ENCODE peak calls at places on chromosomes 6 and 20, in four cellular contexts. P is astrocyte, W is lower lobe of right lung, N is body of pancreas. H is an unnamed sample. For H3K36me3, the result is how much of the 10 kb centered on the place peaks cover.

GRCh38 chr6:26743157-26743821 is 83.7 kb upstream of the ZNF322 start:
- DNase-seq in P (peak), W (no peak), N (no peak), H (no peak)

GRCh38 chr6:105204331-105204730 is 24.5 kb upstream of the POPDC3 start:
- DNase-seq in P (peak), W (no peak), N (no peak), H (no peak)

GRCh38 chr6:37624606-37625574 is 72.8 kb downstream of the MDGA1 start:
- DNase-seq in P (no peak), W (peak), N (peak), H (peak)

GRCh38 chr6:128068110-128068460 is 167.2 kb upstream of the THEMIS start:
- DNase-seq in P (no peak), W (no peak), N (no peak), H (no peak)

GRCh38 chr6:166907871-166908806 is 48.2 kb downstream of the RNASET2 start:
- DNase-seq in P (no peak), W (no peak), N (no peak), H (peak)

GRCh38 chr6:166007349-166008263 is 160.0 kb downstream of the TBXT start:
- DNase-seq in P (peak), W (no peak), N (peak), H (peak)

GRCh38 chr6:154169193-154169847 is 130.3 kb downstream of the OPRM1 start:
- DNase-seq in P (peak), W (peak), N (no peak), H (no peak)

GRCh38 chr20:38601216-38602184 is at the start of gene ARHGAP40:
- DNase-seq in P (peak), W (peak), N (no peak), H (no peak)

GRCh38 chr6:117414770-117415169 is 11.0 kb downstream of the ROS1 start:
- DNase-seq in P (peak), W (no peak), N (no peak), H (no peak)

GRCh38 chr6:150290429-150290828 is 78.4 kb upstream of the IYD start:
- DNase-seq in P (peak), W (no peak), N (no peak), H (no peak)

GRCh38 chr20:17928633-17929311 is 39.8 kb downstream of the SNX5 start:
- DNase-seq in P (no peak), W (peak), N (peak), H (no peak)

GRCh38 chr20:36849333-36850065 is 26.4 kb upstream of the TLDC2 start:
- DNase-seq in P (no peak), W (no peak), N (no peak), H (no peak)

GRCh38 chr20:7935027-7935551 is 5.2 kb downstream of the HAO1 start:
- DNase-seq in P (no peak), W (no peak), N (no peak), H (no peak)

GRCh38 chr20:63894358-63895201 is at the start of gene DNAJC5:
- DNase-seq in P (peak), W (peak), N (peak), H (peak)

GRCh38 chr6:116057766-116058165 is 2.9 kb downstream of the FRK start:
- DNase-seq in P (no peak), W (no peak), N (no peak), H (no peak)

GRCh38 chr6:79030511-79030910 is 47.5 kb downstream of the PHIP start:
- DNase-seq in P (no peak), W (no peak), N (no peak), H (no peak)

GRCh38 chr6:104705095-104705707 is 154.5 kb downstream of the HACE1 start:
- DNase-seq in P (peak), W (no peak), N (no peak), H (no peak)

GRCh38 chr20:62174021-62174804 is 8.6 kb upstream of the MTG2 start:
- DNase-seq in P (no peak), W (no peak), N (no peak), H (no peak)

GRCh38 chr20:62986257-62986807 is 20.4 kb downstream of the BHLHE23 start:
- DNase-seq in P (no peak), W (no peak), N (no peak), H (no peak)

GRCh38 chr6:10505529-10505928 is 15.6 kb upstream of the GCNT2 start:
- DNase-seq in P (no peak), W (no peak), N (no peak), H (no peak)

GRCh38 chr6:148616811-148617210 is 130.0 kb upstream of the UST start:
- DNase-seq in P (no peak), W (no peak), N (no peak), H (no peak)

GRCh38 chr6:44220913-44221290 is 2.5 kb upstream of the SLC29A1 start:
- DNase-seq in P (no peak), W (no peak), N (no peak), H (no peak)

GRCh38 chr6:119915971-119916370 is 566.4 kb upstream of the MAN1A1 start:
- DNase-seq in P (no peak), W (no peak), N (no peak), H (no peak)

GRCh38 chr20:21228511-21228910 is 74.6 kb upstream of the XRN2 start:
- DNase-seq in P (no peak), W (no peak), N (no peak), H (no peak)

GRCh38 chr6:137928286-137928685 is 61.2 kb downstream of the TNFAIP3 start:
- DNase-seq in P (no peak), W (peak), N (no peak), H (no peak)

GRCh38 chr6:166499350-166500163 is 86.9 kb downstream of the RAMACL start:
- DNase-seq in P (no peak), W (no peak), N (no peak), H (no peak)

GRCh38 chr20:37498066-37498702 is 22.9 kb upstream of the NNAT start:
- DNase-seq in P (no peak), W (no peak), N (no peak), H (no peak)

GRCh38 chr6:49736017-49736508 is 8.1 kb downstream of the CRISP3 start:
- DNase-seq in P (no peak), W (no peak), N (no peak), H (no peak)

GRCh38 chr6:132683543-132683942 is 24.6 kb upstream of the TAAR1 start:
- DNase-seq in P (peak), W (no peak), N (no peak), H (no peak)

GRCh38 chr6:154909821-154910220 is 85.3 kb upstream of the TIAM2 start:
- DNase-seq in P (peak), W (no peak), N (no peak), H (no peak)

GRCh38 chr6:70847091-70847490 is 109.8 kb downstream of the B3GAT2 start:
- DNase-seq in P (no peak), W (no peak), N (no peak), H (no peak)

GRCh38 chr6:107321793-107322192 is 137.6 kb downstream of the PDSS2 start:
- DNase-seq in P (peak), W (no peak), N (no peak), H (no peak)

GRCh38 chr6:170298688-170299087 is 7.8 kb upstream of the DLL1 start:
- DNase-seq in P (no peak), W (no peak), N (no peak), H (no peak)

GRCh38 chr6:5205035-5205469 is 55.7 kb downstream of the LYRM4 start:
- DNase-seq in P (no peak), W (no peak), N (no peak), H (peak)
- H3K27ac ChIP-seq in P (no peak), W (peak), N (peak), H (peak)

DNA sequence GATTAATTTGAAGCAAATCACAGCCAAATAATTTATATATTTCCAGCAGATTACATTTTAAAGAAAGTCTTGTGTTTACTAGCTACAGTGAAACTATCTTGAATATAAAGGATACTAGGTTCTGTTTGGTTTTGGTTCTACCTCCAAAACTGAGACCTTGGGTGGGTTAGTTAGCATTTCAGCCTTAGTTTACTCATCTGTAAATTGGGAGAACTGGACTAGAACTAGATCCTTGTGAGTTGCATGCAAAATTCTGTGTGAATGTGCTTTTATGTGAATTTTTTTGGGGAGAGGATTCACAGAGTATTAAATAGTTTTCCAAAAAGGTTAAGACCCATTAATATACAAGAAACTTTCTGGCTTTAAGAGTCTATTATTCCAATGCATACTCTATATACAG is 4.1 kb downstream of the GMNN start:
- DNase-seq in P (no peak), W (no peak), N (no peak), H (no peak)
- H3K36me3 ChIP-seq in P (under half), W (under half), N (under half), H (under half)

GRCh38 chr6:24910331-24910849 is 25.4 kb downstream of the RIPOR2 start:
- DNase-seq in P (no peak), W (peak), N (no peak), H (no peak)
- H3K27ac ChIP-seq in P (no peak), W (peak), N (no peak), H (peak)

DNA sequence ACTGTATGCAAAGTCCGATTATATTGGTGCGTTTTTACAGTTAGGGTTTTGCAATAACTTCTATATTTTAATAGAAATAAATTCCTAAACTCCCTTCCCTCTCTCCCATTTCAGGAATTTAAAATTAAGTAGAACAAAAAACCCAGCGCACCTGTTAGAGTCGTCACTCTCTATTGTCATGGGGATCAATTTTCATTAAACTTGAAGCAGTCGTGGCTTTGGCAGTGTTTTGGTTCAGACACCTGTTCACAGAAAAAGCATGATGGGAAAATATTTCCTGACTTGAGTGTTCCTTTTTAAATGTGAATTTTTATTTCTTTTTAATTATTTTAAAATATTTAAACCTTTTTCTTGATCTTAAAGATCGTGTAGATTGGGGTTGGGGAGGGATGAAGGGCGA is 13.7 kb upstream of the PLCG1 start:
- DNase-seq in P (no peak), W (no peak), N (no peak), H (no peak)
- H3K36me3 ChIP-seq in P (half or more), W (half or more), N (under half), H (under half)

GRCh38 chr6:18235524-18235923 is 28.8 kb downstream of the DEK start:
- DNase-seq in P (no peak), W (no peak), N (no peak), H (no peak)
- H3K27ac ChIP-seq in P (no peak), W (no peak), N (no peak), H (no peak)

GRCh38 chr20:47227576-47227975 is 128.9 kb downstream of the ZMYND8 start:
- DNase-seq in P (no peak), W (no peak), N (no peak), H (no peak)
- H3K36me3 ChIP-seq in P (under half), W (half or more), N (under half), H (under half)

GRCh38 chr6:24100336-24100735 is 25.7 kb upstream of the NRSN1 start:
- DNase-seq in P (no peak), W (no peak), N (no peak), H (no peak)
- H3K27ac ChIP-seq in P (no peak), W (no peak), N (no peak), H (no peak)

H was measured in testis.